ENCODE peak calls at places on chromosomes 12 and 14, in six cellular contexts. One of them, this sample, is unnamed.
A peak's percentile ranks its signal among the peaks of the same experiment; 100 is the strongest.

GRCh38 chr14:101174522-101174838 is 271.0 kb upstream of the RTL1 start:
- DNase-seq in HepG2: no peak
- DNase-seq in K562: no peak
- DNase-seq in GM12878: no peak
- DNase-seq in H1: no peak
- DNase-seq in GM12891: no peak
- DNase-seq in this sample: no peak

GRCh38 chr12:130351331-130351730 is 13.6 kb downstream of the PIWIL1 start:
- DNase-seq in H1: no peak
- DNase-seq in GM12891: no peak
- DNase-seq in K562: no peak
- DNase-seq in GM12878: no peak
- DNase-seq in HepG2: no peak
- DNase-seq in this sample: no peak

GRCh38 chr12:65308001-65308400 is 29.5 kb downstream of the MSRB3 start:
- DNase-seq in H1: no peak
- DNase-seq in HepG2: no peak
- DNase-seq in K562: no peak
- DNase-seq in GM12891: no peak
- DNase-seq in GM12878: no peak
- DNase-seq in this sample: no peak

GRCh38 chr12:98820005-98820404 is 174.9 kb downstream of the APAF1 start:
- DNase-seq in GM12891: no peak
- DNase-seq in H1: no peak
- DNase-seq in HepG2: no peak
- DNase-seq in K562: no peak
- DNase-seq in GM12878: no peak
- DNase-seq in this sample: no peak

GRCh38 chr12:87953257-87953860 is 75.8 kb downstream of the C12orf50 start:
- DNase-seq in GM12878: no peak
- DNase-seq in HepG2: peak; percentile 15
- DNase-seq in GM12891: no peak
- DNase-seq in K562: no peak
- DNase-seq in H1: no peak
- DNase-seq in this sample: no peak

GRCh38 chr12:131673519-131674265 is 37.2 kb upstream of the SFSWAP start:
- DNase-seq in GM12891: no peak
- DNase-seq in H1: no peak
- DNase-seq in GM12878: no peak
- DNase-seq in K562: no peak
- DNase-seq in HepG2: no peak
- DNase-seq in this sample: no peak

GRCh38 chr14:56002876-56003625 is 115.2 kb upstream of the PELI2 start:
- DNase-seq in K562: no peak
- DNase-seq in HepG2: no peak
- DNase-seq in GM12878: peak; percentile 19
- DNase-seq in H1: no peak
- DNase-seq in GM12891: no peak
- DNase-seq in this sample: no peak

GRCh38 chr14:32761381-32761968 is 177.2 kb upstream of the NPAS3 start:
- DNase-seq in H1: no peak
- DNase-seq in GM12891: no peak
- DNase-seq in K562: no peak
- DNase-seq in GM12878: no peak
- DNase-seq in HepG2: no peak
- DNase-seq in this sample: no peak

GRCh38 chr12:49212572-49212971 is 23.7 kb upstream of the TUBA1A start:
- DNase-seq in HepG2: no peak
- DNase-seq in GM12878: no peak
- DNase-seq in K562: no peak
- DNase-seq in GM12891: no peak
- DNase-seq in H1: no peak
- DNase-seq in this sample: no peak

GRCh38 chr12:18427520-18427919 is 166.2 kb downstream of the PIK3C2G start:
- DNase-seq in GM12891: no peak
- DNase-seq in HepG2: no peak
- DNase-seq in K562: no peak
- DNase-seq in H1: no peak
- DNase-seq in GM12878: no peak
- DNase-seq in this sample: no peak

GRCh38 chr12:41645624-41646023 is 457.5 kb downstream of the PDZRN4 start:
- DNase-seq in K562: no peak
- DNase-seq in H1: no peak
- DNase-seq in HepG2: no peak
- DNase-seq in GM12878: no peak
- DNase-seq in GM12891: no peak
- DNase-seq in this sample: no peak

GRCh38 chr14:105547741-105548169 is 21.4 kb downstream of the TMEM121 start:
- DNase-seq in GM12878: no peak
- DNase-seq in GM12891: no peak
- DNase-seq in HepG2: no peak
- DNase-seq in H1: no peak
- DNase-seq in K562: no peak
- DNase-seq in this sample: no peak

GRCh38 chr14:104745431-104745830 is 7.5 kb upstream of the SIVA1 start:
- DNase-seq in HepG2: no peak
- DNase-seq in GM12891: no peak
- DNase-seq in H1: no peak
- DNase-seq in GM12878: no peak
- DNase-seq in K562: no peak
- DNase-seq in this sample: no peak

GRCh38 chr14:75150150-75150549 is 23.3 kb upstream of the NEK9 start:
- DNase-seq in GM12891: no peak
- DNase-seq in GM12878: no peak
- DNase-seq in H1: no peak
- DNase-seq in K562: no peak
- DNase-seq in HepG2: no peak
- DNase-seq in this sample: no peak

GRCh38 chr12:57726151-57726883 is 12.2 kb downstream of the AGAP2 start:
- DNase-seq in HepG2: peak; percentile 71
- DNase-seq in H1: peak; percentile 65
- DNase-seq in K562: no peak
- DNase-seq in GM12878: no peak
- DNase-seq in GM12891: peak; percentile 36
- DNase-seq in this sample: peak; percentile 14

GRCh38 chr14:50060871-50061663 is 55.3 kb downstream of the VCPKMT start:
- DNase-seq in H1: no peak
- DNase-seq in K562: peak; percentile 74
- DNase-seq in GM12891: no peak
- DNase-seq in GM12878: no peak
- DNase-seq in HepG2: peak; percentile 89
- DNase-seq in this sample: peak; percentile 36
- TF ChIP-seq POLR2AphosphoS5 in H1: no peak
- TF ChIP-seq POLR2AphosphoS5 in K562: no peak
- TF ChIP-seq POLR2AphosphoS5 in GM12891: no peak
- TF ChIP-seq POLR2AphosphoS5 in GM12878: no peak
- TF ChIP-seq POLR2AphosphoS5 in HepG2: no peak
- TF ChIP-seq POLR2AphosphoS5 in this sample: no peak

GRCh38 chr14:61514006-61514830 is 181.1 kb upstream of the HIF1A start:
- DNase-seq in H1: no peak
- DNase-seq in GM12891: no peak
- DNase-seq in GM12878: no peak
- DNase-seq in K562: no peak
- DNase-seq in HepG2: no peak
- DNase-seq in this sample: no peak
- TF ChIP-seq TAF1 in H1: no peak
- TF ChIP-seq TAF1 in GM12891: no peak
- TF ChIP-seq TAF1 in GM12878: no peak
- TF ChIP-seq TAF1 in K562: no peak
- TF ChIP-seq TAF1 in HepG2: no peak
- TF ChIP-seq TAF1 in this sample: no peak

DNA sequence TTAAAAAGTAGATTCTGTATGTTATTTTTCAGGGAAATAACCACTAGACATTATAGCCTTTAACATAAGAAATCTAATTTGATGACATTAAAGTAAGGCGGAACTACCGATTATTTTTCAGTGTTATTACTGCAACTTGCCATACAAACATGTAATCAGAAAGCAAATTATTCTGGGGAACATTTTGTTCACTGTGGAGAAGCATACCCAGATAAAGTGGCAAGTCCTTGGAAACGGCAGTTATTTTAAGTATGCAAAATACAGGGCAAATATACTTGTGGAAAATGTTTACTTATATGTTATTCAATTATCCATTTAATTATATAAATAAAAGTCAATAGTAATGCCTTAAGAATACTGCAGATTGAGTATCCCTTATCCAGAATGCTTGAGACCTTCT is 71.9 kb downstream of the FERMT2 start:
- DNase-seq in HepG2: no peak
- DNase-seq in GM12878: no peak
- DNase-seq in K562: no peak
- DNase-seq in GM12891: no peak
- DNase-seq in H1: no peak
- DNase-seq in this sample: no peak
- TF ChIP-seq POLR2A in HepG2: no peak
- TF ChIP-seq POLR2A in GM12878: no peak
- TF ChIP-seq POLR2A in K562: no peak
- TF ChIP-seq POLR2A in GM12891: no peak
- TF ChIP-seq POLR2A in H1: no peak
- TF ChIP-seq POLR2A in this sample: no peak

GRCh38 chr12:62261876-62262275 is 1.7 kb downstream of the USP15 start:
- DNase-seq in GM12891: no peak
- DNase-seq in HepG2: no peak
- DNase-seq in K562: no peak
- DNase-seq in H1: no peak
- DNase-seq in GM12878: no peak
- DNase-seq in this sample: no peak

GRCh38 chr12:62260733-62261683 is 804 bp downstream of the USP15 start:
- DNase-seq in K562: peak; percentile 69
- DNase-seq in HepG2: peak; percentile 47
- DNase-seq in GM12891: peak; percentile 13
- DNase-seq in GM12878: peak; percentile 73
- DNase-seq in H1: no peak
- DNase-seq in this sample: no peak

GRCh38 chr12:62259311-62259992 is 752 bp upstream of the USP15 start:
- DNase-seq in HepG2: peak; percentile 37
- DNase-seq in GM12878: no peak
- DNase-seq in GM12891: no peak
- DNase-seq in H1: no peak
- DNase-seq in K562: no peak
- DNase-seq in this sample: no peak

GRCh38 chr12:62258231-62258630 is 2.0 kb upstream of the USP15 start:
- DNase-seq in H1: no peak
- DNase-seq in HepG2: no peak
- DNase-seq in K562: no peak
- DNase-seq in GM12878: no peak
- DNase-seq in GM12891: no peak
- DNase-seq in this sample: no peak

GRCh38 chr12:62259993-62260732 is at the start of gene USP15:
- DNase-seq in GM12878: peak; percentile 73
- DNase-seq in HepG2: peak; percentile 90
- DNase-seq in K562: peak; percentile 92
- DNase-seq in GM12891: peak; percentile 53
- DNase-seq in H1: peak; percentile 88
- DNase-seq in this sample: peak; percentile 56
- TF ChIP-seq POLR2AphosphoS5 in GM12878: peak; percentile 94
- TF ChIP-seq POLR2AphosphoS5 in HepG2: peak; percentile 80
- TF ChIP-seq POLR2AphosphoS5 in K562: peak; percentile 61
- TF ChIP-seq POLR2AphosphoS5 in GM12891: peak; percentile 89
- TF ChIP-seq POLR2AphosphoS5 in H1: peak; percentile 90
- TF ChIP-seq POLR2AphosphoS5 in this sample: peak; percentile 92

GRCh38 chr12:47281667-47282171 is 202.0 kb upstream of the AMIGO2 start:
- DNase-seq in GM12878: no peak
- DNase-seq in H1: no peak
- DNase-seq in GM12891: no peak
- DNase-seq in HepG2: no peak
- DNase-seq in K562: peak; percentile 73
- DNase-seq in this sample: no peak
- TF ChIP-seq TAF1 in GM12878: no peak
- TF ChIP-seq TAF1 in H1: no peak
- TF ChIP-seq TAF1 in GM12891: no peak
- TF ChIP-seq TAF1 in HepG2: no peak
- TF ChIP-seq TAF1 in K562: no peak
- TF ChIP-seq TAF1 in this sample: no peak

GRCh38 chr14:23299986-23300686 is 2.5 kb downstream of the PPP1R3E start:
- DNase-seq in HepG2: no peak
- DNase-seq in GM12878: no peak
- DNase-seq in H1: no peak
- DNase-seq in K562: no peak
- DNase-seq in GM12891: no peak
- DNase-seq in this sample: no peak

GRCh38 chr14:23301969-23302289 is 730 bp downstream of the PPP1R3E start:
- DNase-seq in GM12891: no peak
- DNase-seq in K562: no peak
- DNase-seq in H1: no peak
- DNase-seq in GM12878: no peak
- DNase-seq in HepG2: no peak
- DNase-seq in this sample: no peak

GRCh38 chr14:23301288-23301968 is 1.2 kb downstream of the PPP1R3E start:
- DNase-seq in HepG2: peak; percentile 100
- DNase-seq in GM12891: peak; percentile 96
- DNase-seq in H1: peak; percentile 95
- DNase-seq in GM12878: peak; percentile 91
- DNase-seq in K562: peak; percentile 98
- DNase-seq in this sample: peak; percentile 96

GRCh38 chr14:23300687-23301223 is 1.9 kb downstream of the PPP1R3E start:
- DNase-seq in GM12878: no peak
- DNase-seq in H1: no peak
- DNase-seq in HepG2: peak; percentile 43
- DNase-seq in K562: peak; percentile 32
- DNase-seq in GM12891: no peak
- DNase-seq in this sample: no peak

GRCh38 chr14:23302290-23303225 is at the start of gene PPP1R3E:
- DNase-seq in HepG2: peak; percentile 84
- DNase-seq in K562: peak; percentile 62
- DNase-seq in GM12891: peak; percentile 64
- DNase-seq in GM12878: no peak
- DNase-seq in H1: no peak
- DNase-seq in this sample: peak; percentile 51
- TF ChIP-seq POLR2A in HepG2: no peak
- TF ChIP-seq POLR2A in K562: peak; percentile 69
- TF ChIP-seq POLR2A in GM12891: peak; percentile 79
- TF ChIP-seq POLR2A in GM12878: peak; percentile 84
- TF ChIP-seq POLR2A in H1: no peak
- TF ChIP-seq POLR2A in this sample: peak; percentile 81

GRCh38 chr14:78927261-78927660 is 757.1 kb downstream of the NRXN3 start:
- DNase-seq in GM12878: no peak
- DNase-seq in H1: no peak
- DNase-seq in HepG2: no peak
- DNase-seq in GM12891: no peak
- DNase-seq in K562: no peak
- DNase-seq in this sample: no peak

GRCh38 chr14:78917462-78917861 is 747.3 kb downstream of the NRXN3 start:
- DNase-seq in GM12878: no peak
- DNase-seq in GM12891: no peak
- DNase-seq in H1: no peak
- DNase-seq in K562: no peak
- DNase-seq in HepG2: no peak
- DNase-seq in this sample: no peak

GRCh38 chr14:78921856-78922255 is 751.7 kb downstream of the NRXN3 start:
- DNase-seq in GM12891: no peak
- DNase-seq in HepG2: no peak
- DNase-seq in K562: no peak
- DNase-seq in H1: no peak
- DNase-seq in GM12878: no peak
- DNase-seq in this sample: no peak
- TF ChIP-seq POLR2AphosphoS5 in GM12891: no peak
- TF ChIP-seq POLR2AphosphoS5 in HepG2: no peak
- TF ChIP-seq POLR2AphosphoS5 in K562: no peak
- TF ChIP-seq POLR2AphosphoS5 in H1: no peak
- TF ChIP-seq POLR2AphosphoS5 in GM12878: no peak
- TF ChIP-seq POLR2AphosphoS5 in this sample: no peak

GRCh38 chr12:29025936-29026335 is 123.1 kb upstream of the FAR2 start:
- DNase-seq in HepG2: no peak
- DNase-seq in K562: no peak
- DNase-seq in GM12878: no peak
- DNase-seq in H1: no peak
- DNase-seq in GM12891: no peak
- DNase-seq in this sample: no peak
- TF ChIP-seq TAF1 in HepG2: no peak
- TF ChIP-seq TAF1 in K562: no peak
- TF ChIP-seq TAF1 in GM12878: no peak
- TF ChIP-seq TAF1 in H1: no peak
- TF ChIP-seq TAF1 in GM12891: no peak
- TF ChIP-seq TAF1 in this sample: no peak